ENCODE peak calls at places on chromosomes 3 and 15, in ten cellular contexts. I is naive thymus-derived CD4-positive, alpha-beta T cell; U is GM23338; T is islet precursor cell; B is memory B cell; Z is effector CD4-positive, alpha-beta T cell; A is foreskin keratinocyte; Y is stimulated activated naive CD4-positive, alpha-beta T cell; N is activated naive CD4-positive, alpha-beta T cell; S is aorta. R is an unnamed sample.

GRCh38 chr3:161083131-161083530 is 22.0 kb downstream of the B3GALNT1 start:
- DNase-seq in I (no peak), U (no peak), T (no peak), B (no peak), Z (no peak), A (no peak), Y (no peak), N (no peak), S (no peak), R (no peak)

GRCh38 chr3:36959821-36960220 is 15.0 kb upstream of the TRANK1 start:
- DNase-seq in I (no peak), U (no peak), T (peak), B (no peak), Z (no peak), A (peak), Y (no peak), N (no peak), S (no peak), R (peak)

GRCh38 chr3:179082416-179082815 is 10.8 kb upstream of the ZMAT3 start:
- DNase-seq in I (no peak), U (no peak), T (no peak), B (no peak), Z (no peak), A (peak), Y (no peak), N (no peak), S (no peak), R (peak)

GRCh38 chr3:16849795-16850194 is 35.0 kb upstream of the PLCL2 start:
- DNase-seq in I (no peak), U (no peak), T (no peak), B (no peak), Z (no peak), A (peak), Y (no peak), N (no peak), S (no peak), R (peak)

GRCh38 chr3:117786339-117786738 is 1076.8 kb downstream of the TUSC7 start:
- DNase-seq in I (no peak), U (no peak), T (no peak), B (no peak), Z (no peak), A (no peak), Y (no peak), N (no peak), S (no peak), R (peak)

GRCh38 chr3:42351221-42351620 is 59.2 kb downstream of the LYZL4 start:
- DNase-seq in I (no peak), U (no peak), T (no peak), B (no peak), Z (no peak), A (no peak), Y (no peak), N (no peak), S (no peak), R (peak)

GRCh38 chr3:137761563-137762503 is 2.3 kb upstream of the SOX14 start:
- DNase-seq in I (no peak), U (peak), T (peak), B (no peak), Z (no peak), A (no peak), Y (no peak), N (no peak), S (peak), R (no peak)

GRCh38 chr3:138460536-138461205 is 26.3 kb downstream of the ESYT3 start:
- DNase-seq in I (no peak), U (no peak), T (peak), B (no peak), Z (no peak), A (no peak), Y (no peak), N (no peak), S (no peak), R (no peak)

GRCh38 chr3:11199902-11200678 is 45.8 kb downstream of the HRH1 start:
- DNase-seq in I (no peak), U (no peak), T (no peak), B (no peak), Z (no peak), A (peak), Y (no peak), N (no peak), S (no peak), R (peak)

GRCh38 chr15:70505411-70505919 is 257.9 kb downstream of the UACA start:
- DNase-seq in I (no peak), U (no peak), T (peak), B (no peak), Z (no peak), A (peak), Y (no peak), N (no peak), S (peak), R (peak)

GRCh38 chr3:58349792-58350626 is 17.3 kb downstream of the PXK start:
- DNase-seq in I (no peak), U (no peak), T (peak), B (peak), Z (no peak), A (no peak), Y (no peak), N (no peak), S (no peak), R (no peak)

GRCh38 chr3:126474498-126475410 is 937 bp downstream of the ZXDC start:
- DNase-seq in I (peak), U (peak), T (peak), B (peak), Z (peak), A (peak), Y (no peak), N (peak), S (peak), R (peak)

GRCh38 chr15:74464897-74465296 is 3.9 kb upstream of the UBL7 start:
- DNase-seq in I (no peak), U (no peak), T (no peak), B (no peak), Z (no peak), A (no peak), Y (no peak), N (no peak), S (no peak), R (no peak)

GRCh38 chr3:186937017-186937875 is 6.9 kb downstream of the ST6GAL1 start:
- DNase-seq in I (no peak), U (no peak), T (no peak), B (no peak), Z (no peak), A (no peak), Y (no peak), N (no peak), S (no peak), R (no peak)

GRCh38 chr3:30227571-30228301 is 378.7 kb upstream of the TGFBR2 start:
- DNase-seq in I (no peak), U (no peak), T (no peak), B (no peak), Z (no peak), A (peak), Y (no peak), N (no peak), S (no peak), R (peak)

GRCh38 chr3:158768361-158768787 is 33.5 kb upstream of the MFSD1 start:
- DNase-seq in I (no peak), U (peak), T (peak), B (no peak), Z (no peak), A (no peak), Y (no peak), N (no peak), S (peak), R (peak)

R was measured in EH.